ENCODE peak calls at places on chromosomes 11 and 22, in nine cellular contexts. P is A673; N is lower lobe of right lung; D is RWPE2; J is coronary artery; O is brain microvascular endothelial cell; V is CD4-positive, alpha-beta T cell; Z is glutamatergic neuron; I is AG09309. Y is an unnamed sample.

GRCh38 chr22:42602470-42602869 is 12.2 kb downstream of the POLDIP3 start:
- DNase-seq in P (no peak), N (no peak), D (no peak), J (no peak), O (no peak), V (no peak), Z (no peak), I (no peak), Y (no peak)

GRCh38 chr11:12963789-12964536 is 45.2 kb upstream of the RASSF10 start:
- DNase-seq in P (peak), N (peak), D (no peak), J (no peak), O (peak), V (peak), Z (peak), I (no peak), Y (peak)

GRCh38 chr11:113542420-113542819 is 67.2 kb upstream of the DRD2 start:
- DNase-seq in P (no peak), N (no peak), D (no peak), J (no peak), O (no peak), V (no peak), Z (no peak), I (no peak), Y (no peak)

GRCh38 chr22:44248926-44249325 is 63.8 kb downstream of the SHISAL1 start:
- DNase-seq in P (no peak), N (no peak), D (no peak), J (no peak), O (no peak), V (no peak), Z (no peak), I (no peak), Y (no peak)

GRCh38 chr11:34468209-34468841 is 29.6 kb downstream of the CAT start:
- DNase-seq in P (peak), N (no peak), D (no peak), J (no peak), O (peak), V (peak), Z (no peak), I (no peak), Y (peak)

GRCh38 chr22:27546157-27546556 is 255.4 kb downstream of the MN1 start:
- DNase-seq in P (no peak), N (no peak), D (no peak), J (no peak), O (no peak), V (no peak), Z (no peak), I (no peak), Y (no peak)

GRCh38 chr22:27474711-27475547 is 326.6 kb downstream of the MN1 start:
- DNase-seq in P (peak), N (no peak), D (peak), J (no peak), O (peak), V (no peak), Z (peak), I (peak), Y (peak)

GRCh38 chr11:47271961-47272661 is 2.2 kb downstream of the MADD start:
- DNase-seq in P (no peak), N (no peak), D (no peak), J (no peak), O (no peak), V (no peak), Z (peak), I (no peak), Y (no peak)

GRCh38 chr22:33337524-33337923 is 279.3 kb upstream of the SYN3 start:
- DNase-seq in P (no peak), N (peak), D (no peak), J (no peak), O (no peak), V (no peak), Z (no peak), I (no peak), Y (no peak)

GRCh38 chr11:120332822-120333716 is 3.1 kb upstream of the ARHGEF12 start:
- DNase-seq in P (no peak), N (no peak), D (no peak), J (no peak), O (no peak), V (no peak), Z (no peak), I (no peak), Y (no peak)

GRCh38 chr22:48755332-48755949 is 1072.2 kb downstream of the BRD1 start:
- DNase-seq in P (no peak), N (no peak), D (no peak), J (peak), O (no peak), V (no peak), Z (peak), I (no peak), Y (no peak)

GRCh38 chr11:116701876-116702275 is 70.9 kb downstream of the BUD13 start:
- DNase-seq in P (no peak), N (peak), D (no peak), J (no peak), O (no peak), V (no peak), Z (no peak), I (no peak), Y (no peak)

GRCh38 chr11:93895106-93895862 is 44.9 kb upstream of the VSTM5 start:
- DNase-seq in P (peak), N (no peak), D (no peak), J (no peak), O (peak), V (no peak), Z (no peak), I (peak), Y (peak)

GRCh38 chr11:119643878-119644225 is 85.1 kb downstream of the NECTIN1 start:
- DNase-seq in P (no peak), N (no peak), D (no peak), J (no peak), O (no peak), V (no peak), Z (no peak), I (no peak), Y (no peak)

GRCh38 chr11:26700536-26701235 is 21.2 kb downstream of the SLC5A12 start:
- DNase-seq in P (no peak), N (no peak), D (no peak), J (no peak), O (no peak), V (no peak), Z (peak), I (no peak), Y (no peak)

GRCh38 chr11:65355013-65355775 is 643 bp downstream of the TIGD3 start:
- DNase-seq in P (no peak), N (peak), D (no peak), J (no peak), O (no peak), V (peak), Z (peak), I (no peak), Y (no peak)

GRCh38 chr11:12441081-12441801 is 63.9 kb downstream of the PARVA start:
- DNase-seq in P (peak), N (no peak), D (no peak), J (no peak), O (no peak), V (no peak), Z (no peak), I (no peak), Y (peak)

GRCh38 chr11:27392715-27393114 is 29.7 kb upstream of the CCDC34 start:
- DNase-seq in P (peak), N (no peak), D (no peak), J (no peak), O (peak), V (no peak), Z (no peak), I (peak), Y (peak)

GRCh38 chr22:39396797-39397195 is 2.8 kb upstream of the TAB1 start:
- DNase-seq in P (no peak), N (no peak), D (no peak), J (no peak), O (no peak), V (no peak), Z (no peak), I (no peak), Y (no peak)

GRCh38 chr11:75725552-75726320 is 8.1 kb downstream of the MOGAT2 start:
- DNase-seq in P (no peak), N (no peak), D (no peak), J (no peak), O (no peak), V (no peak), Z (no peak), I (no peak), Y (no peak)

GRCh38 chr11:8870461-8871282 is 40.3 kb upstream of the AKIP1 start:
- DNase-seq in P (peak), N (peak), D (peak), J (peak), O (peak), V (peak), Z (peak), I (no peak), Y (peak)

GRCh38 chr11:113119074-113119473 is 157.9 kb downstream of the NCAM1 start:
- DNase-seq in P (peak), N (no peak), D (no peak), J (no peak), O (no peak), V (no peak), Z (no peak), I (no peak), Y (no peak)

GRCh38 chr11:118142081-118142480 is 10.5 kb downstream of the SCN4B start:
- DNase-seq in P (no peak), N (no peak), D (no peak), J (no peak), O (no peak), V (no peak), Z (no peak), I (no peak), Y (peak)

GRCh38 chr22:48805516-48805915 is 1022.2 kb downstream of the BRD1 start:
- DNase-seq in P (no peak), N (no peak), D (no peak), J (peak), O (no peak), V (no peak), Z (no peak), I (no peak), Y (no peak)

GRCh38 chr11:86978756-86979608 is 23.8 kb upstream of the FZD4 start:
- DNase-seq in P (peak), N (no peak), D (no peak), J (no peak), O (peak), V (no peak), Z (no peak), I (no peak), Y (peak)

GRCh38 chr22:38085056-38085455 is 1.1 kb upstream of the SLC16A8 start:
- DNase-seq in P (no peak), N (peak), D (no peak), J (no peak), O (no peak), V (no peak), Z (no peak), I (no peak), Y (no peak)

GRCh38 chr11:62081378-62082291 is 42.2 kb upstream of the INCENP start:
- DNase-seq in P (peak), N (peak), D (no peak), J (peak), O (peak), V (peak), Z (peak), I (peak), Y (peak)

GRCh38 chr11:63710476-63711217 is 29.3 kb downstream of the RTN3 start:
- DNase-seq in P (peak), N (no peak), D (no peak), J (no peak), O (peak), V (no peak), Z (no peak), I (peak), Y (peak)
- TF ChIP-seq CTCF in P (peak), N (no peak), D (no peak), J (no peak), O (peak), V (no peak), Z (no peak), I (peak), Y (peak)

GRCh38 chr11:133966924-133967598 is 10.3 kb upstream of the IGSF9B start:
- DNase-seq in P (peak), N (no peak), D (no peak), J (no peak), O (no peak), V (peak), Z (peak), I (no peak), Y (no peak)
- TF ChIP-seq CTCF in P (peak), N (peak), D (peak), J (no peak), O (peak), V (peak), Z (peak), I (peak), Y (peak)

GRCh38 chr11:1549355-1550330 is 22.4 kb downstream of the DUSP8 start:
- DNase-seq in P (no peak), N (no peak), D (no peak), J (no peak), O (no peak), V (no peak), Z (peak), I (no peak), Y (no peak)
- TF ChIP-seq CTCF in P (no peak), N (no peak), D (no peak), J (no peak), O (peak), V (no peak), Z (no peak), I (no peak), Y (peak)

GRCh38 chr22:22935546-22936157 is 48.0 kb downstream of the IGLL5 start:
- DNase-seq in P (no peak), N (peak), D (no peak), J (no peak), O (no peak), V (no peak), Z (no peak), I (no peak), Y (no peak)
- TF ChIP-seq CTCF in P (peak), N (no peak), D (no peak), J (no peak), O (no peak), V (no peak), Z (peak), I (no peak), Y (peak)

DNA sequence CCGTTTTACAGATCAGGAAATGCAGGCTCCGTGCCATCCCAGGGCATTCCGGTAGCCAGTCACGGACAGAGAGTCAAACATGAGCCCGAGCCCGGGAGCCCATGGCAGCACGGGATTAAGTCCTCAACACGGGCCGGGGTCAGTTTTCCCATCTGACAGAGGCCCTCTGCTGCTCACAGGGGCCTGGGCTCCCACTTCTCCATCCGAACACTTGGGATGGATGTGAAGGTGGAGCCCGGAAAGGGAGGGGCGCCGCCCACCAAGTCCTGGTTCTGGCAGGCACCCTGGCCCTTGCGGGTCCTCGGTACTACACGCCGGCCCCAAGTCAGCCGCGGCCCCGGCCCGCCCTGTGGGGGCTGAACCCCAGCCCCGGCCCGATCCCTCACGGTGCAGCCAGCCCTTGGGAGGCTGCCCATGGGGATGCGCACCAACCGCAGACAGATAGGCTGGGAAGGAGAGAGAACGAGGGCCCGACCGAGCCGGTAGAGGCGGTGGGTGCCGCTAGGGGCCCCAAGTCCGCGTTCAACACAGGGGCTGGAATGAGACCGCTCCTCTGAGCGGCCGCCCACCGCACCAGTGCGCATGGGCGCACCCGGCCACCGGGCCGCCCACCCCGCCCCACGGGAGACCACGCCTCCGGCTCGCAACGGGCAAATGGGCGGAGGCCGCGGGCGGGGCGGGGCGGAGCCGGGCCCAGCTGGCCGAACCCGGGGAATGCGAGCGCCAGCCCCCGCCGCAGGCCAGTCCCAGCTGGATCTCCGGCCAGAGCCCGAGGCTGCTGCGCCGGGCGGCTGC is at the start of gene CAPN5:
- DNase-seq in P (peak), N (peak), D (peak), J (peak), O (peak), V (peak), Z (peak), I (peak), Y (peak)
- TF ChIP-seq CTCF in P (peak), N (peak), D (peak), J (no peak), O (peak), V (no peak), Z (peak), I (peak), Y (peak)

DNA sequence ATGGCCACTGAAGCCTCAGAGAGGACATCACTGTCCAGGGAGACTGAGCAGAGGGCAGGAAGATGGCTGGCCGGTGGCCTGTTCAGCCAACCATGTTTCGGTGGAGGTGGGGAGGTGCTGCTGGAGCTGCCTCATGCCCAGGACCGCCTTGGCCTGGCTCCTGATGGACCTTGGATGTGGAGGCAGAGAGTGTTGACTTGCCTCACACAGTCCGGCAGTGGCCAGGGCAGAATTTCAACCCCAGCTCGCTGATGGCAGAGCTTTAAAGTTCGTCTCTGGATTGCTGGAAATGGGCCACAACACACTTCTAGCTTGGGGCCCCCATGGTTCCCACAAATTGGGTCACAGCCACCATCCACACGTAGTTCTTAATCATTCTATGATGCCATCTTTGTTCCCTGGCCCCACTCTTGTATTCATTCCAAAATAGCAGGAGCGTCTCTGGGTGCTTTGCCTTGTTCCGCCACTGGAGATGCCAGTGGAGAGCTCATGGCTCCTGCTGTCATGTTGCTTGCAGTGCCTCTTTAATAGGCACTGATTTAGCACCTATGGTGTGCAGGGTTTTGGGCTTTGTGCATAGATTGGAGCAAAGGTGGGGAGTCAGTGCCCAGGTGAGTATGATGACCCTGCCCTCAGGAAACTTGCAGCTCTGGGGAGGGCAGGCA is 5.6 kb downstream of the MAPK8IP1 start:
- DNase-seq in P (no peak), N (no peak), D (no peak), J (no peak), O (no peak), V (no peak), Z (peak), I (no peak), Y (no peak)
- TF ChIP-seq CTCF in P (peak), N (no peak), D (no peak), J (no peak), O (no peak), V (no peak), Z (no peak), I (no peak), Y (peak)

DNA sequence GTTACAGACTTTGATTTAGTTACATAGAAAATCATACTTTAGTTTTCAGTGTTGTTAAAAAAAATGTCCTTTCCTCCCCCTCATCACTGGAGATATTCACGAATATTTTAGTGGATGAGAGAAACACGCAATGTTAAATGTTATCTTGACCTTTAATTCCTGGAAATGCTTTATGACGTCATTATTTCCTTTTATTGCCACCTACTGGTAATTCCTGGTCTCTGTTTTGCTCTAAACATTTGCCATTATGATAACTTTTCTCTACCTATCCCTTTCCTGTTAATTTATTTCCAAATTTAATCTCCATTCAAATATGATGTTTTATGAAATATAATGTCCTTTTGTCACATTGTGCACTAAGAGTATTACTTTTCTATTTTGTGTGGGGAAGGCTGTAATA is 770.6 kb downstream of the FAM181B start:
- DNase-seq in P (peak), N (no peak), D (no peak), J (no peak), O (no peak), V (no peak), Z (no peak), I (no peak), Y (no peak)
- TF ChIP-seq CTCF in P (peak), N (peak), D (peak), J (no peak), O (peak), V (peak), Z (peak), I (no peak), Y (no peak)